ENCODE peak calls at places on chromosomes 11 and 22, in ten cellular contexts. I, Y, X, R, B, N, A, Z, E and C are unnamed samples.

GRCh38 chr11:44990665-44991064 is 40.0 kb upstream of the TP53I11 start:
- DNase-seq in Z (no peak), I (no peak), N (no peak), B (no peak), A (no peak), E (no peak), R (no peak), Y (no peak), X (no peak), C (no peak)

GRCh38 chr11:33689089-33689488 is 11.5 kb downstream of the C11orf91 start:
- DNase-seq in A (no peak), N (no peak), Y (no peak), R (no peak), Z (no peak), E (no peak), I (no peak), X (no peak), B (no peak), C (no peak)

GRCh38 chr11:38543951-38544350 is 1945.9 kb upstream of the RAG2 start:
- DNase-seq in X (no peak), N (no peak), Y (no peak), R (no peak), E (no peak), A (no peak), B (no peak), Z (no peak), I (no peak), C (no peak)

GRCh38 chr22:23763579-23764331 is 965 bp downstream of the C22orf15 start:
- DNase-seq in Z (no peak), I (no peak), N (peak; percentile 71), B (peak; percentile 37), X (no peak), A (peak; percentile 23), E (no peak), Y (no peak), R (no peak), C (no peak)

GRCh38 chr11:13054278-13054677 is 45.2 kb downstream of the RASSF10 start:
- DNase-seq in E (no peak), N (no peak), X (no peak), I (no peak), B (no peak), Y (no peak), Z (no peak), A (no peak), R (no peak), C (no peak)

GRCh38 chr22:23075050-23075449 is 4.7 kb downstream of the GNAZ start:
- DNase-seq in Z (no peak), B (no peak), X (no peak), R (no peak), A (no peak), E (no peak), N (no peak), I (no peak), Y (no peak), C (no peak)

GRCh38 chr11:95345651-95346050 is 114.6 kb upstream of the SESN3 start:
- DNase-seq in N (no peak), Y (no peak), Z (no peak), E (no peak), I (no peak), R (no peak), A (no peak), B (no peak), X (no peak), C (no peak)

GRCh38 chr11:80533463-80533862 is 1092.6 kb upstream of the TENM4 start:
- DNase-seq in R (no peak), X (no peak), Z (no peak), A (no peak), B (no peak), E (no peak), Y (no peak), I (no peak), N (no peak), C (no peak)

GRCh38 chr11:123429851-123430735 is at the start of gene GRAMD1B:
- DNase-seq in R (peak; percentile 85), A (peak; percentile 86), I (peak; percentile 50), N (peak; percentile 86), Z (no peak), B (peak; percentile 63), X (peak; percentile 66), E (peak; percentile 80), Y (peak; percentile 59), C (peak; percentile 70)

GRCh38 chr11:61654397-61654829 is 25.8 kb upstream of the DAGLA start:
- DNase-seq in R (peak; percentile 38), I (no peak), B (no peak), X (no peak), Y (no peak), A (no peak), Z (no peak), N (no peak), E (no peak), C (no peak)

GRCh38 chr11:13595166-13595565 is 73.3 kb upstream of the FAR1 start:
- DNase-seq in A (no peak), E (peak; percentile 59), Y (no peak), R (no peak), B (no peak), I (no peak), N (no peak), Z (no peak), X (no peak), C (no peak)